ENCODE peak calls at places on chromosomes 2 and 18, in four cellular contexts. O, Y, B and I are unnamed samples.

GRCh38 chr18:48627216-48627615 is 88.4 kb downstream of the CTIF start:
- DNase-seq in B (no peak), O (no peak), Y (no peak), I (no peak)

GRCh38 chr2:12538300-12538699 is 178.4 kb upstream of the TRIB2 start:
- DNase-seq in B (no peak), O (no peak), Y (no peak), I (no peak)

GRCh38 chr2:39780825-39781600 is 2.0 kb upstream of the THUMPD2 start:
- DNase-seq in O (no peak), Y (no peak), B (peak; percentile 16), I (peak; percentile 26)

GRCh38 chr2:230069418-230069817 is 694 bp upstream of the SLC16A14 start:
- DNase-seq in B (no peak), Y (no peak), O (no peak), I (no peak)

GRCh38 chr2:234251326-234252271 is 201.1 kb downstream of the SPP2 start:
- DNase-seq in O (no peak), Y (no peak), B (no peak), I (no peak)

GRCh38 chr2:143988082-143988481 is 531.8 kb downstream of the ZEB2 start:
- DNase-seq in Y (no peak), O (no peak), B (no peak), I (no peak)

GRCh38 chr2:64348386-64349142 is 105.4 kb upstream of the LGALSL start:
- DNase-seq in Y (no peak), O (no peak), B (no peak), I (no peak)

GRCh38 chr18:37617623-37618022 is 52.0 kb upstream of the CELF4 start:
- DNase-seq in Y (no peak), O (no peak), B (no peak), I (no peak)

GRCh38 chr2:39867268-39867667 is 88.2 kb upstream of the THUMPD2 start:
- DNase-seq in B (no peak), O (no peak), Y (no peak), I (no peak)

GRCh38 chr18:27763936-27764335 is 413.0 kb downstream of the CDH2 start:
- DNase-seq in O (no peak), Y (no peak), B (no peak), I (no peak)

GRCh38 chr2:17171446-17172049 is 346.7 kb downstream of the RAD51AP2 start:
- DNase-seq in B (peak; percentile 15), O (no peak), Y (no peak), I (peak; percentile 50)

GRCh38 chr2:186423481-186423880 is 62.6 kb upstream of the ZC3H15 start:
- DNase-seq in Y (no peak), B (no peak), O (no peak), I (no peak)

GRCh38 chr2:44777542-44777941 is 164.0 kb upstream of the SIX3 start:
- DNase-seq in B (no peak), O (no peak), Y (no peak), I (peak; percentile 28)

GRCh38 chr2:189548686-189549439 is 31.7 kb downstream of the SLC40A1 start:
- DNase-seq in Y (no peak), B (no peak), O (no peak), I (no peak)

GRCh38 chr2:204432196-204432595 is 113.1 kb upstream of the PARD3B start:
- DNase-seq in B (no peak), Y (no peak), O (no peak), I (no peak)

GRCh38 chr2:200695178-200695930 is 109.5 kb downstream of the AOX1 start:
- DNase-seq in Y (peak; percentile 60), B (no peak), O (peak; percentile 77), I (peak; percentile 20)

GRCh38 chr2:120436885-120437603 is 91.1 kb downstream of the INHBB start:
- DNase-seq in Y (no peak), O (peak; percentile 29), B (no peak), I (peak; percentile 77)

DNA sequence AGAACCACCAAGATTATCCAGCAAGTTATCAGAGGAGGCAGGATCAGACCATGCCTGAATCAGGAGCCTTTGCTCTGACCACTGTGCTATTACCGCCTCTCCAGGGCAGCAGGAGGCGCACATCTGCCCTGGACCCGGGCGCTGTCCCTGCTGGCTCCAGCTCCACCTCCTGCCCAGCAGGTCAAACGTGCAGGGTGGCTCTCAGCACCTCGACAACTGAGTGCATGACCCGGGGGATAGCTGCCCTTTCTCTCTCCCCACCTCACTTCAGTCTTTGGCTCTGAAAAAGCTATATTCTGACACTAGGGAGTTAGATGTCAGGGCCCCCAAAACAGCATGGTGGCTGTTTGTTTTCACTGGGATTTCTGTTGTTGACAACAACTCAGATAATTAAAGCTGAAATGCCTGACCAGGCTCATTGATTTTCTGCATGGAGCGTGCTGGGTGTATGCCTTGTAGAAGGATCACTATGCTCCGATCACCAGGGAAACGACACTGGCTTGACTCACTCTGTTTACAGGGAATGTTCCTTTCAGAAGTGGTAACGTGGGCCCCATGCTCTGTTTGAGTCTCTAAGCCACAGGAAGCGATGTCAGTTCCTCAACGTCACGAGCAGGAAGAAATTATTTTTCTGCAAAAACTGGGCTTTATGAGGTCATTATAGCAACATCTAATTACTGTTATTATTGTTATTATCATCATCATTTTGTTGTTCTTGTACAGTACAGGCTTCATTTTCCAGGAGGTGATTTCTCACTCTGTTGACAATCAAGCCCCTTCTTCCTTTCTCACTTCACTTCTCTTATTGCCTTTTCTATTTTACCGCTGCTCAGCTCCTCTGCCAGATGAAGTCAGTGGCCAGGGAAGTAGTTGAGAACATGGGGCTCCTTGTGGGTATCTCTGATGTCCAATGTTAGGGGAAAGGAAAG is 125.6 kb downstream of the PLB1 start:
- DNase-seq in O (peak; percentile 86), B (peak; percentile 81), Y (peak; percentile 73), I (peak; percentile 88)
- TF ChIP-seq POLR2A in O (no peak), B (peak; percentile 20), Y (no peak), I (no peak)

DNA sequence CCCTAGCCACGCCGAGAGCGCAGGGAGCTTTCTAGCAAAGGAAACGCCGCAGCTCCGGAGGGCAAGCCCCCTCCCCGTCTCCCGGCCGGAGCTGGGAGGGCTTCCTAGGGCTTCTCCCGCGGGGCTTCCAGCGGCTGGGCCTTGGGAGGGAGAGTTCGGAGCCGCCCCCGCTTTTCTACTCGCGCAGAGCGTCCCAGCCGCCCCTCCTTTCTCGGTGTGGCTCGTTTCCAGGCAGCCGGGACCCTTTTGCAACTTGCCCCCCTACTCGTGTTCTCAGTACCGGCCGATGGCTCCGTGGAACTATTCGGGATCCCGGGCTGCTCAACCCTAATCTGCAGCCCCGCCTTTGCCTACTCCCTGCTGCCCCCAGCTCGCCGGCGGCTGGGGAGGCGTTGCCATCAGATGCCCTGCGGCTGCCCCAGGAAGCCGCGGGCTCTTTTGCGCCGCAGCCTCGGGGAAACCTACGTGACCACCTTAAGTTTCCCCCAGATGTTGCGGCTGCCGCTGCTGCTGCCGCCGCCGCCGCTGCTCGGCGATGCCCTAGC is 1.5 kb upstream of the NR4A2 start:
- DNase-seq in Y (peak; percentile 76), B (peak; percentile 75), O (peak; percentile 96), I (peak; percentile 48)
- H3K4me3 ChIP-seq in Y (peak overlapping the region; percentile 85), B (peak overlapping the region; percentile 76), O (peak overlapping the region; percentile 57), I (peak overlapping the region; percentile 76)

GRCh38 chr2:127124426-127124825 is 17.5 kb upstream of the BIN1 start:
- DNase-seq in O (no peak), B (no peak), Y (no peak), I (no peak)

GRCh38 chr2:127118467-127118866 is 11.5 kb upstream of the BIN1 start:
- DNase-seq in B (no peak), O (peak; percentile 34), Y (no peak), I (no peak)

GRCh38 chr2:127122351-127123027 is 15.5 kb upstream of the BIN1 start:
- DNase-seq in O (peak; percentile 72), B (peak; percentile 2), Y (no peak), I (no peak)

GRCh38 chr2:127121341-127121740 is 14.4 kb upstream of the BIN1 start:
- DNase-seq in B (no peak), Y (no peak), O (no peak), I (no peak)

GRCh38 chr2:127121776-127122176 is 14.8 kb upstream of the BIN1 start:
- DNase-seq in B (peak; percentile 2), O (peak; percentile 41), Y (peak; percentile 69), I (peak; percentile 56)
- H3K27ac ChIP-seq in B (no peak overlapping the region), O (no peak overlapping the region), Y (no peak overlapping the region), I (no peak overlapping the region)

GRCh38 chr18:58174285-58174684 is 130.3 kb downstream of the NEDD4L start:
- DNase-seq in O (no peak), Y (no peak), B (no peak), I (no peak)
- TF ChIP-seq POLR2A in O (no peak), Y (no peak), B (no peak), I (no peak)

DNA sequence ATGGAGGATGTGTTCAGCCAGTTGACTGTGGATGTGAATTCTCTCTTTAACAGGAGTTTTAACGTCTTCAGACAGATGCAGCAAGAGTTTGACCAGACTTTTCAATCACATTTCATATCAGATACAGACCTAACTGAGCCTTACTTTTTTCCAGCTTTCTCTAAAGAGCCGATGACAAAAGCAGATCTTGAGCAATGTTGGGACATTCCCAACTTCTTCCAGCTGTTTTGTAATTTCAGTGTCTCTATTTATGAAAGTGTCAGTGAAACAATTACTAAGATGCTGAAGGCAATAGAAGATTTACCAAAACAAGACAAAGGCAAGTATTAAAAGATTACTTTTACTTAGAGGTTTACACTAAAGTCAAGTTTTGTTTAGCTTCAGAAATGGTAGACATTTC is 30.2 kb upstream of the TYMS start:
- DNase-seq in O (no peak), B (no peak), Y (no peak), I (no peak)
- H3K4me3 ChIP-seq in O (no peak overlapping the region), B (no peak overlapping the region), Y (no peak overlapping the region), I (no peak overlapping the region)

GRCh38 chr2:210170442-210171303 is 536 bp downstream of the KANSL1L start:
- DNase-seq in O (peak; percentile 98), B (peak; percentile 97), Y (peak; percentile 96), I (peak; percentile 97)
- H3K27ac ChIP-seq in O (peak overlapping the region; percentile 100), B (peak overlapping the region; percentile 100), Y (peak overlapping the region; percentile 100), I (peak overlapping the region; percentile 100)

GRCh38 chr2:237487496-237487895 is 445 bp downstream of the MLPH start:
- DNase-seq in O (peak; percentile 63), B (no peak), Y (no peak), I (no peak)
- TF ChIP-seq POLR2A in O (no peak), B (no peak), Y (no peak), I (no peak)

DNA sequence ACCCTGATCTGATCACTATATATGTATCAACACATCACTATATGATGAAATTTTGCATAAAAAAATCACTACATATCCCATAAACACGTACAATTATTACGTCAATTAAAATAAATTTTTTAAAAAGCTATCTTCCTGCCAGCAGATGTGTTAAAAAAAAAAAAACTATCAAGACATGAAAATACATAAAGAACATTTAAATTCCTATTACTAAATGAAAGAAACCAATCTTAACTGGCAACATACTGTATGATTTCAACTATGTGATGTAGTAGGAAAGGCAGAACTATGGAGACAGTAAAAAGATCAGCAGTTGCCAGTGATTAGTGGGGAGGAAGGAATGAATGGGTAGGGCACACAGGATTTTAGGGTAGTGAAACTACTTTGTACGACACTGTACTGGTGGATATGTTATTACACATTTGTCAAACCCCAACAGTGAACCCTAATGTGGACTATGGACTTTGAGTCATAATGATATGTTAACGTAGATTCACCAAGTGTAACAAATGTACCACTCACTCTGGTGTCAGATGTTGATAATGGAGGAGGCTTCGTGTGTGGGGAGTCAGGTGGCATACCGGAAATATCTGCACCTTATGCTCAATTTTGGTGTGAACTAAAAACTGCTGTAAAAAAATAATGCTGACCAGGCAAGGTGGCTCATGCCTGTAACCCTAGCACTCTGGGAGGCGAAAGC is 27.4 kb downstream of the USP34 start:
- DNase-seq in Y (no peak), O (no peak), B (no peak), I (no peak)
- H3K4me3 ChIP-seq in Y (no peak overlapping the region), O (no peak overlapping the region), B (no peak overlapping the region), I (no peak overlapping the region)